ENCODE peak calls at places on chromosome 2, in nine cellular contexts. One of them, this sample, is unnamed.

GRCh38 chr2:216687111-216687510 is 8.2 kb downstream of the IGFBP5 start:
- DNase-seq in Karpas-422: no peak
- DNase-seq in heart left ventricle: no peak
- DNase-seq in lower leg skin: peak; percentile 57
- DNase-seq in uterus: no peak
- DNase-seq in A549: no peak
- DNase-seq in GM23248: no peak
- DNase-seq in cardiac fibroblast: no peak
- DNase-seq in esophagus muscularis mucosa: no peak
- DNase-seq in this sample: no peak

GRCh38 chr2:84495539-84496146 is 20.7 kb upstream of the DNAH6 start:
- DNase-seq in Karpas-422: peak; percentile 89
- DNase-seq in heart left ventricle: no peak
- DNase-seq in lower leg skin: no peak
- DNase-seq in uterus: no peak
- DNase-seq in A549: peak; percentile 37
- DNase-seq in GM23248: peak; percentile 81
- DNase-seq in cardiac fibroblast: peak; percentile 85
- DNase-seq in esophagus muscularis mucosa: no peak
- DNase-seq in this sample: peak; percentile 72

GRCh38 chr2:64295326-64296149 is 151.3 kb upstream of the PELI1 start:
- DNase-seq in Karpas-422: no peak
- DNase-seq in heart left ventricle: no peak
- DNase-seq in lower leg skin: no peak
- DNase-seq in uterus: no peak
- DNase-seq in A549: no peak
- DNase-seq in GM23248: no peak
- DNase-seq in cardiac fibroblast: no peak
- DNase-seq in esophagus muscularis mucosa: peak; percentile 78
- DNase-seq in this sample: no peak

GRCh38 chr2:60793169-60793568 is 37.1 kb downstream of the PAPOLG start:
- DNase-seq in Karpas-422: no peak
- DNase-seq in heart left ventricle: no peak
- DNase-seq in lower leg skin: no peak
- DNase-seq in uterus: no peak
- DNase-seq in A549: no peak
- DNase-seq in GM23248: no peak
- DNase-seq in cardiac fibroblast: no peak
- DNase-seq in esophagus muscularis mucosa: peak; percentile 55
- DNase-seq in this sample: no peak

GRCh38 chr2:47950340-47951280 is 44.3 kb upstream of the FBXO11 start:
- DNase-seq in Karpas-422: no peak
- DNase-seq in heart left ventricle: no peak
- DNase-seq in lower leg skin: no peak
- DNase-seq in uterus: no peak
- DNase-seq in A549: no peak
- DNase-seq in GM23248: peak; percentile 29
- DNase-seq in cardiac fibroblast: peak; percentile 13
- DNase-seq in esophagus muscularis mucosa: no peak
- DNase-seq in this sample: no peak

GRCh38 chr2:191835539-191836350 is 11.1 kb downstream of the CAVIN2 start:
- DNase-seq in Karpas-422: no peak
- DNase-seq in heart left ventricle: no peak
- DNase-seq in lower leg skin: no peak
- DNase-seq in uterus: no peak
- DNase-seq in A549: no peak
- DNase-seq in GM23248: peak; percentile 64
- DNase-seq in cardiac fibroblast: peak; percentile 56
- DNase-seq in esophagus muscularis mucosa: no peak
- DNase-seq in this sample: no peak

GRCh38 chr2:242017086-242017485 is 147.6 kb downstream of the RTP5 start:
- DNase-seq in Karpas-422: no peak
- DNase-seq in heart left ventricle: no peak
- DNase-seq in lower leg skin: no peak
- DNase-seq in uterus: peak; percentile 7
- DNase-seq in A549: no peak
- DNase-seq in GM23248: no peak
- DNase-seq in cardiac fibroblast: no peak
- DNase-seq in esophagus muscularis mucosa: no peak
- DNase-seq in this sample: no peak

GRCh38 chr2:102141915-102142828 is at the start of gene IL1R1:
- DNase-seq in Karpas-422: no peak
- DNase-seq in heart left ventricle: peak; percentile 87
- DNase-seq in lower leg skin: peak; percentile 95
- DNase-seq in uterus: peak; percentile 86
- DNase-seq in A549: peak; percentile 67
- DNase-seq in GM23248: peak; percentile 97
- DNase-seq in cardiac fibroblast: peak; percentile 70
- DNase-seq in esophagus muscularis mucosa: no peak
- DNase-seq in this sample: peak; percentile 71

GRCh38 chr2:29242621-29243375 is 127.6 kb downstream of the CLIP4 start:
- DNase-seq in Karpas-422: no peak
- DNase-seq in heart left ventricle: no peak
- DNase-seq in lower leg skin: no peak
- DNase-seq in uterus: no peak
- DNase-seq in A549: no peak
- DNase-seq in GM23248: no peak
- DNase-seq in cardiac fibroblast: no peak
- DNase-seq in esophagus muscularis mucosa: no peak
- DNase-seq in this sample: no peak

GRCh38 chr2:203886579-203887230 is 19.1 kb downstream of the CTLA4 start:
- DNase-seq in Karpas-422: no peak
- DNase-seq in heart left ventricle: no peak
- DNase-seq in lower leg skin: no peak
- DNase-seq in uterus: no peak
- DNase-seq in A549: no peak
- DNase-seq in GM23248: no peak
- DNase-seq in cardiac fibroblast: no peak
- DNase-seq in esophagus muscularis mucosa: peak; percentile 24
- DNase-seq in this sample: peak; percentile 41

GRCh38 chr2:14306268-14306950 is 326.1 kb upstream of the LRATD1 start:
- DNase-seq in Karpas-422: no peak
- DNase-seq in heart left ventricle: no peak
- DNase-seq in lower leg skin: no peak
- DNase-seq in uterus: no peak
- DNase-seq in A549: no peak
- DNase-seq in GM23248: no peak
- DNase-seq in cardiac fibroblast: no peak
- DNase-seq in esophagus muscularis mucosa: no peak
- DNase-seq in this sample: no peak

GRCh38 chr2:101752708-101753107 is 55.2 kb downstream of the MAP4K4 start:
- DNase-seq in Karpas-422: no peak
- DNase-seq in heart left ventricle: peak; percentile 36
- DNase-seq in lower leg skin: no peak
- DNase-seq in uterus: no peak
- DNase-seq in A549: no peak
- DNase-seq in GM23248: peak; percentile 46
- DNase-seq in cardiac fibroblast: no peak
- DNase-seq in esophagus muscularis mucosa: peak; percentile 88
- DNase-seq in this sample: no peak

GRCh38 chr2:72920317-72921087 is 3.2 kb downstream of the EMX1 start:
- DNase-seq in Karpas-422: no peak
- DNase-seq in heart left ventricle: no peak
- DNase-seq in lower leg skin: peak; percentile 84
- DNase-seq in uterus: no peak
- DNase-seq in A549: no peak
- DNase-seq in GM23248: peak; percentile 57
- DNase-seq in cardiac fibroblast: peak; percentile 43
- DNase-seq in esophagus muscularis mucosa: no peak
- DNase-seq in this sample: no peak

GRCh38 chr2:20599861-20600461 is 50.9 kb downstream of the HS1BP3 start:
- DNase-seq in Karpas-422: no peak
- DNase-seq in heart left ventricle: no peak
- DNase-seq in lower leg skin: peak; percentile 67
- DNase-seq in uterus: peak; percentile 16
- DNase-seq in A549: no peak
- DNase-seq in GM23248: no peak
- DNase-seq in cardiac fibroblast: no peak
- DNase-seq in esophagus muscularis mucosa: no peak
- DNase-seq in this sample: peak; percentile 50

GRCh38 chr2:214731008-214731407 is 78.5 kb downstream of the BARD1 start:
- DNase-seq in Karpas-422: no peak
- DNase-seq in heart left ventricle: no peak
- DNase-seq in lower leg skin: no peak
- DNase-seq in uterus: no peak
- DNase-seq in A549: no peak
- DNase-seq in GM23248: no peak
- DNase-seq in cardiac fibroblast: no peak
- DNase-seq in esophagus muscularis mucosa: no peak
- DNase-seq in this sample: no peak

GRCh38 chr2:130853391-130853790 is 16.7 kb downstream of the ARHGEF4 start:
- DNase-seq in Karpas-422: no peak
- DNase-seq in heart left ventricle: no peak
- DNase-seq in lower leg skin: no peak
- DNase-seq in uterus: no peak
- DNase-seq in A549: no peak
- DNase-seq in GM23248: no peak
- DNase-seq in cardiac fibroblast: no peak
- DNase-seq in esophagus muscularis mucosa: no peak
- DNase-seq in this sample: no peak

GRCh38 chr2:202344178-202344577 is 31.9 kb upstream of the BMPR2 start:
- DNase-seq in Karpas-422: no peak
- DNase-seq in heart left ventricle: no peak
- DNase-seq in lower leg skin: peak; percentile 13
- DNase-seq in uterus: no peak
- DNase-seq in A549: no peak
- DNase-seq in GM23248: no peak
- DNase-seq in cardiac fibroblast: no peak
- DNase-seq in esophagus muscularis mucosa: no peak
- DNase-seq in this sample: no peak

GRCh38 chr2:176164803-176165597 is 7.9 kb downstream of the HOXD3 start:
- DNase-seq in Karpas-422: no peak
- DNase-seq in heart left ventricle: no peak
- DNase-seq in lower leg skin: peak; percentile 75
- DNase-seq in uterus: peak; percentile 60
- DNase-seq in A549: no peak
- DNase-seq in GM23248: no peak
- DNase-seq in cardiac fibroblast: no peak
- DNase-seq in esophagus muscularis mucosa: no peak
- DNase-seq in this sample: no peak

GRCh38 chr2:70898363-70899240 is 37.1 kb upstream of the ATP6V1B1 start:
- DNase-seq in Karpas-422: no peak
- DNase-seq in heart left ventricle: no peak
- DNase-seq in lower leg skin: no peak
- DNase-seq in uterus: no peak
- DNase-seq in A549: no peak
- DNase-seq in GM23248: no peak
- DNase-seq in cardiac fibroblast: no peak
- DNase-seq in esophagus muscularis mucosa: no peak
- DNase-seq in this sample: no peak

GRCh38 chr2:169664978-169665930 is 29.0 kb downstream of the CFAP210 start:
- DNase-seq in Karpas-422: no peak
- DNase-seq in heart left ventricle: no peak
- DNase-seq in lower leg skin: no peak
- DNase-seq in uterus: no peak
- DNase-seq in A549: no peak
- DNase-seq in GM23248: peak; percentile 24
- DNase-seq in cardiac fibroblast: no peak
- DNase-seq in esophagus muscularis mucosa: no peak
- DNase-seq in this sample: peak; percentile 28

GRCh38 chr2:205680067-205680466 is 2.2 kb upstream of the NRP2 start:
- DNase-seq in Karpas-422: peak; percentile 95
- DNase-seq in heart left ventricle: peak; percentile 63
- DNase-seq in lower leg skin: no peak
- DNase-seq in uterus: peak; percentile 51
- DNase-seq in A549: peak; percentile 59
- DNase-seq in GM23248: peak; percentile 87
- DNase-seq in cardiac fibroblast: peak; percentile 96
- DNase-seq in esophagus muscularis mucosa: peak; percentile 92
- DNase-seq in this sample: peak; percentile 91

DNA sequence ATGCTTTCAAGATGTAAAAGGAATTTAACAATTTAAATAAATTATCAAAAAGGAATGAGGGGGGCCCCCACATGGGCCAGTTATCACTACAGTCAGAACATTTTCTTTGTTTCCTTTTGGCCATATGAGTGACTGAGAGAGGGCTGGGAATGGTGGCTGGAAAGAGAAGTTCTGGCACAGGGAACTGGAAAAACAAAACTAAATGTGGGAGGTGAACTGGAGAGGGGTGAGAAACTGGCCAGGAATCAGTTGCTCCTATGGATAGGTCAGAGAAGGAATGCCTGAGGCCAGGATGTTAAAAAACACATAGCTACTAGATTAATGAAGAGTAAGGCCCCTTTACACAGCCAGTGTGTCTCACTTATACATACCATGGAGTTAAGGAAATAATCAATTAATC is 121.0 kb downstream of the RBMS1 start:
- DNase-seq in Karpas-422: peak; percentile 14
- DNase-seq in heart left ventricle: no peak
- DNase-seq in lower leg skin: no peak
- DNase-seq in uterus: no peak
- DNase-seq in A549: no peak
- DNase-seq in GM23248: peak; percentile 45
- DNase-seq in cardiac fibroblast: peak; percentile 63
- DNase-seq in esophagus muscularis mucosa: no peak
- DNase-seq in this sample: no peak
- H3K4me3 ChIP-seq in Karpas-422: no peak overlapping the region
- H3K4me3 ChIP-seq in heart left ventricle: no peak overlapping the region
- H3K4me3 ChIP-seq in lower leg skin: no peak overlapping the region
- H3K4me3 ChIP-seq in uterus: no peak overlapping the region
- H3K4me3 ChIP-seq in A549: no peak overlapping the region
- H3K4me3 ChIP-seq in GM23248: peak overlapping the region; percentile 11
- H3K4me3 ChIP-seq in cardiac fibroblast: no peak overlapping the region
- H3K4me3 ChIP-seq in esophagus muscularis mucosa: no peak overlapping the region
- H3K4me3 ChIP-seq in this sample: no peak overlapping the region

GRCh38 chr2:45643095-45643494 is 8.4 kb upstream of the PRKCE start:
- DNase-seq in Karpas-422: no peak
- DNase-seq in heart left ventricle: no peak
- DNase-seq in lower leg skin: no peak
- DNase-seq in uterus: peak; percentile 21
- DNase-seq in A549: no peak
- DNase-seq in GM23248: peak; percentile 35
- DNase-seq in cardiac fibroblast: no peak
- DNase-seq in esophagus muscularis mucosa: no peak
- DNase-seq in this sample: no peak
- H3K4me3 ChIP-seq in Karpas-422: peak overlapping the region; percentile 72
- H3K4me3 ChIP-seq in heart left ventricle: peak overlapping the region; percentile 34
- H3K4me3 ChIP-seq in lower leg skin: peak overlapping the region; percentile 5
- H3K4me3 ChIP-seq in uterus: peak overlapping the region; percentile 30
- H3K4me3 ChIP-seq in A549: peak overlapping the region; percentile 63
- H3K4me3 ChIP-seq in GM23248: peak overlapping the region; percentile 94
- H3K4me3 ChIP-seq in cardiac fibroblast: peak overlapping the region; percentile 58
- H3K4me3 ChIP-seq in esophagus muscularis mucosa: peak overlapping the region; percentile 61
- H3K4me3 ChIP-seq in this sample: no peak overlapping the region

GRCh38 chr2:197628043-197628500 is 47.3 kb downstream of the RFTN2 start:
- DNase-seq in Karpas-422: no peak
- DNase-seq in heart left ventricle: peak; percentile 23
- DNase-seq in lower leg skin: no peak
- DNase-seq in uterus: no peak
- DNase-seq in A549: no peak
- DNase-seq in GM23248: peak; percentile 66
- DNase-seq in cardiac fibroblast: peak; percentile 70
- DNase-seq in esophagus muscularis mucosa: no peak
- DNase-seq in this sample: no peak

GRCh38 chr2:197626965-197627629 is 48.3 kb downstream of the RFTN2 start:
- DNase-seq in Karpas-422: no peak
- DNase-seq in heart left ventricle: no peak
- DNase-seq in lower leg skin: no peak
- DNase-seq in uterus: no peak
- DNase-seq in A549: no peak
- DNase-seq in GM23248: no peak
- DNase-seq in cardiac fibroblast: no peak
- DNase-seq in esophagus muscularis mucosa: no peak
- DNase-seq in this sample: peak; percentile 20
- H3K4me3 ChIP-seq in Karpas-422: no peak overlapping the region
- H3K4me3 ChIP-seq in heart left ventricle: no peak overlapping the region
- H3K4me3 ChIP-seq in lower leg skin: no peak overlapping the region
- H3K4me3 ChIP-seq in uterus: no peak overlapping the region
- H3K4me3 ChIP-seq in A549: no peak overlapping the region
- H3K4me3 ChIP-seq in GM23248: no peak overlapping the region
- H3K4me3 ChIP-seq in cardiac fibroblast: no peak overlapping the region
- H3K4me3 ChIP-seq in esophagus muscularis mucosa: no peak overlapping the region
- H3K4me3 ChIP-seq in this sample: no peak overlapping the region

GRCh38 chr2:200352631-200353030 is 46.1 kb downstream of the SPATS2L start:
- DNase-seq in Karpas-422: no peak
- DNase-seq in heart left ventricle: no peak
- DNase-seq in lower leg skin: no peak
- DNase-seq in uterus: no peak
- DNase-seq in A549: no peak
- DNase-seq in GM23248: peak; percentile 35
- DNase-seq in cardiac fibroblast: peak; percentile 70
- DNase-seq in esophagus muscularis mucosa: no peak
- DNase-seq in this sample: no peak
- H3K4me3 ChIP-seq in Karpas-422: no peak overlapping the region
- H3K4me3 ChIP-seq in heart left ventricle: no peak overlapping the region
- H3K4me3 ChIP-seq in lower leg skin: no peak overlapping the region
- H3K4me3 ChIP-seq in uterus: no peak overlapping the region
- H3K4me3 ChIP-seq in A549: no peak overlapping the region
- H3K4me3 ChIP-seq in GM23248: no peak overlapping the region
- H3K4me3 ChIP-seq in cardiac fibroblast: no peak overlapping the region
- H3K4me3 ChIP-seq in esophagus muscularis mucosa: no peak overlapping the region
- H3K4me3 ChIP-seq in this sample: no peak overlapping the region